ENCODE peak calls at places on chromosomes 1 and 21, in nine cellular contexts. L, Q, Y, T, F, H, Z, A and R are unnamed samples. For H3K36me3 and H3K9me3, the result is how much of the 10 kb centered on the place peaks cover.

GRCh38 chr1:45753248-45754037 is 3.0 kb upstream of the IPP start:
- DNase-seq in L (no peak), H (no peak), Z (no peak), A (no peak), F (no peak), Q (no peak), Y (no peak), T (no peak), R (no peak)

GRCh38 chr1:205693421-205693991 is 13.2 kb upstream of the SLC45A3 start:
- DNase-seq in H (peak), Y (no peak), Z (no peak), A (no peak), F (no peak), L (no peak), T (no peak), Q (no peak), R (no peak)

GRCh38 chr1:47437518-47438320 is at the start of gene FOXD2:
- DNase-seq in Q (peak), A (peak), Y (peak), Z (peak), T (peak), H (peak), F (peak), L (peak), R (peak)

GRCh38 chr1:32925360-32926142 is 24.4 kb upstream of the TMEM54 start:
- DNase-seq in T (no peak), A (peak), H (peak), Z (no peak), Y (peak), L (no peak), Q (no peak), F (no peak), R (no peak)

GRCh38 chr1:206581571-206581981 is 30.7 kb downstream of the EIF2D start:
- DNase-seq in T (peak), F (no peak), Y (no peak), Z (no peak), Q (peak), L (no peak), H (no peak), A (peak), R (no peak)

GRCh38 chr1:175935566-175936115 is 192.2 kb upstream of the TNR start:
- DNase-seq in H (no peak), F (no peak), T (no peak), Z (no peak), L (no peak), A (no peak), Q (no peak), Y (no peak), R (no peak)

GRCh38 chr1:66542811-66543767 is 9.1 kb downstream of the SGIP1 start:
- DNase-seq in H (peak), Z (peak), Q (no peak), T (no peak), L (peak), F (peak), A (peak), Y (peak), R (no peak)

GRCh38 chr1:32761253-32761877 is 55.8 kb downstream of the YARS1 start:
- DNase-seq in Z (peak), Q (no peak), H (no peak), T (peak), L (peak), A (peak), Y (peak), F (no peak), R (peak)

GRCh38 chr1:197915797-197916686 is 1.1 kb upstream of the LHX9 start:
- DNase-seq in H (peak), A (no peak), Y (peak), Z (peak), Q (no peak), T (peak), F (peak), L (peak), R (peak)

GRCh38 chr1:28648493-28649238 is at the start of gene RNU11:
- DNase-seq in Q (peak), F (peak), Y (peak), T (peak), L (peak), A (peak), Z (peak), H (peak), R (peak)

GRCh38 chr21:25561668-25562641 is 45.3 kb downstream of the MRPL39 start:
- DNase-seq in H (peak), F (peak), T (peak), A (peak), Y (peak), L (no peak), Q (peak), Z (peak), R (peak)

GRCh38 chr1:16721871-16722641 is 18.3 kb upstream of the RNU1-4 start:
- DNase-seq in F (no peak), A (no peak), Q (no peak), H (no peak), Z (no peak), T (no peak), L (peak), Y (no peak), R (no peak)

GRCh38 chr1:228212415-228212965 is 4.6 kb downstream of the OBSCN start:
- DNase-seq in Y (no peak), L (no peak), Z (no peak), Q (no peak), F (no peak), H (no peak), T (no peak), A (peak), R (no peak)
- H3K4me3 ChIP-seq in Y (no peak), L (no peak), Z (peak), Q (peak), F (peak), H (no peak), T (peak), A (peak), R (no peak)

GRCh38 chr1:207808911-207809555 is 57.2 kb downstream of the CD46 start:
- DNase-seq in H (no peak), T (no peak), L (no peak), Q (no peak), Y (no peak), F (no peak), A (no peak), Z (no peak), R (no peak)
- H3K36me3 ChIP-seq in H (under half), T (half or more), L (under half), Q (half or more), Y (under half), F (under half), A (under half), Z (under half), R (under half)

DNA sequence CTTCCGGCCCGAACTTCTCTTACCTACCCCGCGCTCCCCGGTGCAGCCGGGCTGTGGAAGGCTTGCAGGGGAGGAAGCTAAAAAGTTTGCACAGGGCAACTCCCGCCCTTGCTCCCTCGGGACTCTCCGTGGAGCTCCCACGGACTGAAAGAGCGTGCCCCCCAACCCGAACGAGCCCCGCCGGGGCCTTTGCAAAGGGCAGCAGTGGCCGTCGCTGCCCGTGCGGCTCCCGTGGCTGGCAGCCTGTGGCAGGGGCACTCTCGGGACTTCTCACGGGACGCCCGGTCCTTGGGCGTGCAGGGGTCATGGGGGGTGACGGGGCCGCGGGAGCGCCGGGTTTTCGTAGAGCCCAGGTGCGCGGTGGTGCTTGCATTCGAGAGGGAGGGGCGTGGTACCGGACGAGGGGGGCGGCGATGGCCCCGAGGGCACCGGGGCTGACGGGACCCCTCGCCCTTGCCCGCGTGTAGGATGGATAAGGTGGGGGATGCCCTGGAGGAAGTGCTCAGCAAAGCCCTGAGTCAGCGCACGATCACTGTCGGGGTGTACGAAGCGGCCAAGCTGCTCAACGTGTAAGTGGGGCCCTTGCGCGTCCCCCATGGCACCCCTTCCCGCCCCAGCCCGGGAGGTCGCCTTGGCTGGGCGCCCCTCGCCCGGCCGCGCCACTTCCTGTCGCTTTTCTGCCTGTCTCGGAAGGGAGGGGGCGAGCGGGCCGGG is 714 bp downstream of the GADD45A start:
- DNase-seq in F (peak), L (peak), A (peak), T (peak), Q (peak), Y (peak), Z (peak), H (peak), R (peak)
- H3K9me3 ChIP-seq in F (under half), L (under half), A (under half), T (under half), Q (under half), Y (under half), Z (under half), H (under half), R (under half)

DNA sequence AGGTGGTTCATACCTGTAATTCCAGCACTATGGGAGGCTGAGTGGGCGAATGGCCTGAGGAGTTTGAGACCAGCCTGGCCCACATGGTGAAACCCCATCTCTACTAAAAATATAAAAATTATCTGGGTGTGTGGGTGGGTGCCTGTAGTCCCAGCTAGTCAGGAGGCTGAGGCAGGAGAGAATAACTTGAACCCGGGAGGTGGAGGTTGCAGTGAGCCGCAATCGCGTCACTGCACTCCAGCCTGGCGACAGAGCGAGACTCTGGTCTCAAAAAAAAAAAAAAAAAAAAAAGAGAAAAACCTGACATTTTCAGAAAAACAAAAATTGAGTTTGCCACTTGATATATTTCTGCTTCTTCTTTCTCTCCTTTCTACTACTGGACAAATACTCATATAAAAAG is 24.3 kb downstream of the CA6 start:
- DNase-seq in A (no peak), H (no peak), F (no peak), Y (no peak), T (no peak), Z (no peak), L (no peak), Q (no peak), R (no peak)
- H3K4me3 ChIP-seq in A (no peak), H (no peak), F (no peak), Y (no peak), T (no peak), Z (no peak), L (no peak), Q (peak), R (no peak)

GRCh38 chr21:45994738-45995685 is 13.4 kb downstream of the COL6A1 start:
- DNase-seq in Q (no peak), Z (peak), F (peak), Y (no peak), H (no peak), A (peak), T (peak), L (no peak), R (peak)

GRCh38 chr21:45991606-45992301 is 10.2 kb downstream of the COL6A1 start:
- DNase-seq in F (no peak), H (no peak), L (no peak), Y (no peak), T (peak), Z (no peak), A (no peak), Q (no peak), R (peak)

GRCh38 chr21:45994086-45994661 is 12.6 kb downstream of the COL6A1 start:
- DNase-seq in F (peak), T (peak), H (no peak), L (no peak), Q (no peak), A (peak), Y (peak), Z (peak), R (peak)

GRCh38 chr21:45992311-45993209 is 11.0 kb downstream of the COL6A1 start:
- DNase-seq in T (peak), Z (peak), A (peak), Y (no peak), H (no peak), Q (no peak), L (no peak), F (peak), R (peak)

DNA sequence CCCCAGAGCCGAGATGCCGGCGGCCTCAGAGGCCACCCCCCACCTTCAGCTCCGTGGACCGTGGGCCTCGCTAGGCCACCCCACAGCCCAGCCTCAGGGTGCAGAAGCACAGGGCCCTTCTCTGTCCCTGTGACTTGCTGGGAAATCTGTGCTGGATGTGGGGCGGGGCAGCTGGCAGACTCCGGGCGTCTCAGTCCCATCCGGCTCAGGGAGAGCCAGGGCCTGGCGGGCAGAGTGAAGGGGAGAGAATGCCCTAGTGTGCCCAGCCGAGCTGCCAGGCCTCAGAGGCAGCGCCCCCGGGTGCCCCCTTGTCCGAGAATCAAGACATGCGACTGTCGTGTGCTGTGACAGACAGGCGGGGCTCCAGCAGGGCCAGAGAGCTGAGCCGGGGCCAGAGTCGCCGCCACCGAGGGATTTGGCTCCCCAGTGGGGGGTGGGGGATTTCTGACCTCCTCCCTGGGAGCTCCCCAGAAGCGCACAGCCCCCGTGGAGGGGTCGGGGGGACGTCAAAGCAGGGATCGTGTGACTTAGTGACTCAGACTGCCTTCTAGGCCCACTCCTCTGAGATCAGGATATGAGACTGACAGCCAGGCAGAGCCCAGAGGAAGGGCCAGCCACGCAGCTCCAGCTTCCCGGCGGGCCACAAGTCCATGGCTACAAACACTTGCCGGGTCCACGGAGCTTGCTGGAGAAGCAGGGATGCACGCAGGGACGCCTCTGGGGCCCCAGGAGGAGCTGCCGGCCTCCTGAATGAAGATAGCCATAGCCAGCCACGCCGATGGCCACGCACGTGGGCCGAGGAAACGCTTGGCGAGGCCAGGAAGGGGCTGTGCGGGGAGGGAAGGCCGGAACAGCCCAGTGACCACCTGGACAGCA is 11.9 kb downstream of the COL6A1 start:
- DNase-seq in Y (no peak), Q (no peak), Z (peak), A (no peak), T (peak), F (peak), H (no peak), L (no peak), R (no peak)
- H3K36me3 ChIP-seq in Y (half or more), Q (under half), Z (under half), A (under half), T (under half), F (under half), H (under half), L (under half), R (half or more)

DNA sequence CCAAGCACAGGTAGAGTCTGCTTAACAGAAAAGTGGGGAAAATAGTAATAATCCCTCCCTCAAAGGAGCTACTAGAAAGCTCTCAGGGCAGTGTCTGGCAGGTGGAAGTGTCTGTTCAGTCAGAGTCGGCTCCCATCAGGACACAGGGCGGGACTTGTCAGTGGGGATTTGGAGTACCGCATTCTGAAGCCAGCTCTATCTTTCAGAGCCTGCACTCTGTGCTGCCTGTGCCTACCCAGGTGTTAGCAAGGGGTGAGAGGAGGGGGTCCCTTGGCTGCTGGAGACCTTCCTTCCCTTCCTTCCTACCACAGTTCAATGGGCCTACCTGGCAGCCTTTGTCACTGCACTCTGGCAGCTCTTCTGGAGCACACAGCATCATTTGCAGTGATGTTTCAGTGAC is 615.5 kb downstream of the AJAP1 start:
- DNase-seq in H (no peak), T (no peak), Z (no peak), L (no peak), A (no peak), F (no peak), Q (no peak), Y (no peak), R (no peak)
- H3K9me3 ChIP-seq in H (under half), T (under half), Z (under half), L (under half), A (under half), F (under half), Q (under half), Y (under half), R (under half)

GRCh38 chr21:44498280-44498964 is 41.6 kb downstream of the KRTAP10-1 start:
- DNase-seq in L (no peak), F (no peak), A (no peak), Z (no peak), H (no peak), Y (no peak), T (no peak), Q (no peak), R (no peak)
- H3K4me3 ChIP-seq in L (no peak), F (no peak), A (no peak), Z (no peak), H (no peak), Y (no peak), T (no peak), Q (no peak), R (no peak)